ENCODE peak calls at places on chromosomes 3 and 15, in nine cellular contexts. One of them, this sample, is unnamed.

GRCh38 chr3:180888992-180889560 is 23.4 kb upstream of the FXR1 start:
- DNase-seq in stimulated activated CD4-positive, alpha-beta T cell treated with anti-CD3 and anti-CD28 coated beads, Interleukin-4, amount 100 ng/mL, for 24 hours: no peak
- DNase-seq in hypothalamus: no peak
- DNase-seq in GM03348: no peak
- DNase-seq in left cardiac atrium: no peak
- DNase-seq in astrocyte of the spinal cord: no peak
- DNase-seq in AG04450: no peak
- DNase-seq in T-cell: no peak
- DNase-seq in heart right ventricle: no peak
- DNase-seq in this sample: no peak

GRCh38 chr3:133127381-133127780 is 89.2 kb downstream of the TMEM108 start:
- DNase-seq in stimulated activated CD4-positive, alpha-beta T cell treated with anti-CD3 and anti-CD28 coated beads, Interleukin-4, amount 100 ng/mL, for 24 hours: no peak
- DNase-seq in hypothalamus: no peak
- DNase-seq in GM03348: no peak
- DNase-seq in left cardiac atrium: no peak
- DNase-seq in astrocyte of the spinal cord: no peak
- DNase-seq in AG04450: no peak
- DNase-seq in T-cell: no peak
- DNase-seq in heart right ventricle: no peak
- DNase-seq in this sample: no peak

GRCh38 chr3:66639794-66640356 is 139.1 kb upstream of the LRIG1 start:
- DNase-seq in stimulated activated CD4-positive, alpha-beta T cell treated with anti-CD3 and anti-CD28 coated beads, Interleukin-4, amount 100 ng/mL, for 24 hours: no peak
- DNase-seq in hypothalamus: no peak
- DNase-seq in GM03348: no peak
- DNase-seq in left cardiac atrium: no peak
- DNase-seq in astrocyte of the spinal cord: no peak
- DNase-seq in AG04450: no peak
- DNase-seq in T-cell: no peak
- DNase-seq in heart right ventricle: no peak
- DNase-seq in this sample: no peak

GRCh38 chr3:141959921-141960554 is 83.6 kb downstream of the ATP1B3 start:
- DNase-seq in stimulated activated CD4-positive, alpha-beta T cell treated with anti-CD3 and anti-CD28 coated beads, Interleukin-4, amount 100 ng/mL, for 24 hours: no peak
- DNase-seq in hypothalamus: no peak
- DNase-seq in GM03348: peak; percentile 52
- DNase-seq in left cardiac atrium: no peak
- DNase-seq in astrocyte of the spinal cord: peak; percentile 49
- DNase-seq in AG04450: no peak
- DNase-seq in T-cell: no peak
- DNase-seq in heart right ventricle: no peak
- DNase-seq in this sample: peak; percentile 30

GRCh38 chr15:75869446-75869845 is 26.2 kb downstream of the UBE2Q2 start:
- DNase-seq in stimulated activated CD4-positive, alpha-beta T cell treated with anti-CD3 and anti-CD28 coated beads, Interleukin-4, amount 100 ng/mL, for 24 hours: no peak
- DNase-seq in hypothalamus: no peak
- DNase-seq in GM03348: no peak
- DNase-seq in left cardiac atrium: no peak
- DNase-seq in astrocyte of the spinal cord: no peak
- DNase-seq in AG04450: no peak
- DNase-seq in T-cell: no peak
- DNase-seq in heart right ventricle: no peak
- DNase-seq in this sample: no peak

GRCh38 chr3:66938338-66938963 is 59.7 kb upstream of the KBTBD8 start:
- DNase-seq in stimulated activated CD4-positive, alpha-beta T cell treated with anti-CD3 and anti-CD28 coated beads, Interleukin-4, amount 100 ng/mL, for 24 hours: peak; percentile 28
- DNase-seq in hypothalamus: no peak
- DNase-seq in GM03348: peak; percentile 67
- DNase-seq in left cardiac atrium: no peak
- DNase-seq in astrocyte of the spinal cord: peak; percentile 64
- DNase-seq in AG04450: peak; percentile 24
- DNase-seq in T-cell: peak; percentile 6
- DNase-seq in heart right ventricle: peak; percentile 17
- DNase-seq in this sample: peak; percentile 70

GRCh38 chr3:22609139-22609538 is 594.0 kb upstream of the UBE2E2 start:
- DNase-seq in stimulated activated CD4-positive, alpha-beta T cell treated with anti-CD3 and anti-CD28 coated beads, Interleukin-4, amount 100 ng/mL, for 24 hours: no peak
- DNase-seq in hypothalamus: no peak
- DNase-seq in GM03348: peak; percentile 22
- DNase-seq in left cardiac atrium: no peak
- DNase-seq in astrocyte of the spinal cord: no peak
- DNase-seq in AG04450: no peak
- DNase-seq in T-cell: no peak
- DNase-seq in heart right ventricle: no peak
- DNase-seq in this sample: no peak

GRCh38 chr15:22845289-22845900 is 6.9 kb downstream of the NIPA2 start:
- DNase-seq in stimulated activated CD4-positive, alpha-beta T cell treated with anti-CD3 and anti-CD28 coated beads, Interleukin-4, amount 100 ng/mL, for 24 hours: no peak
- DNase-seq in hypothalamus: no peak
- DNase-seq in GM03348: no peak
- DNase-seq in left cardiac atrium: no peak
- DNase-seq in astrocyte of the spinal cord: peak; percentile 20
- DNase-seq in AG04450: no peak
- DNase-seq in T-cell: no peak
- DNase-seq in heart right ventricle: no peak
- DNase-seq in this sample: no peak

GRCh38 chr3:104628185-104628789 is 738.4 kb upstream of the ALCAM start:
- DNase-seq in stimulated activated CD4-positive, alpha-beta T cell treated with anti-CD3 and anti-CD28 coated beads, Interleukin-4, amount 100 ng/mL, for 24 hours: no peak
- DNase-seq in hypothalamus: no peak
- DNase-seq in GM03348: peak; percentile 70
- DNase-seq in left cardiac atrium: no peak
- DNase-seq in astrocyte of the spinal cord: peak; percentile 69
- DNase-seq in AG04450: peak; percentile 24
- DNase-seq in T-cell: no peak
- DNase-seq in heart right ventricle: no peak
- DNase-seq in this sample: peak; percentile 68

GRCh38 chr3:37691213-37691830 is 170.4 kb upstream of the CTDSPL start:
- DNase-seq in stimulated activated CD4-positive, alpha-beta T cell treated with anti-CD3 and anti-CD28 coated beads, Interleukin-4, amount 100 ng/mL, for 24 hours: no peak
- DNase-seq in hypothalamus: no peak
- DNase-seq in GM03348: no peak
- DNase-seq in left cardiac atrium: no peak
- DNase-seq in astrocyte of the spinal cord: no peak
- DNase-seq in AG04450: no peak
- DNase-seq in T-cell: no peak
- DNase-seq in heart right ventricle: no peak
- DNase-seq in this sample: no peak

GRCh38 chr15:31275331-31276262 is 51.0 kb upstream of the KLF13 start:
- DNase-seq in stimulated activated CD4-positive, alpha-beta T cell treated with anti-CD3 and anti-CD28 coated beads, Interleukin-4, amount 100 ng/mL, for 24 hours: peak; percentile 2
- DNase-seq in hypothalamus: no peak
- DNase-seq in GM03348: peak; percentile 5
- DNase-seq in left cardiac atrium: no peak
- DNase-seq in astrocyte of the spinal cord: no peak
- DNase-seq in AG04450: no peak
- DNase-seq in T-cell: no peak
- DNase-seq in heart right ventricle: peak; percentile 3
- DNase-seq in this sample: no peak

GRCh38 chr3:172524611-172525010 is 1.4 kb upstream of the TNFSF10 start:
- DNase-seq in stimulated activated CD4-positive, alpha-beta T cell treated with anti-CD3 and anti-CD28 coated beads, Interleukin-4, amount 100 ng/mL, for 24 hours: no peak
- DNase-seq in hypothalamus: no peak
- DNase-seq in GM03348: no peak
- DNase-seq in left cardiac atrium: no peak
- DNase-seq in astrocyte of the spinal cord: peak; percentile 50
- DNase-seq in AG04450: no peak
- DNase-seq in T-cell: no peak
- DNase-seq in heart right ventricle: no peak
- DNase-seq in this sample: no peak

GRCh38 chr15:40481671-40482070 is 10.9 kb downstream of the CHST14 start:
- DNase-seq in stimulated activated CD4-positive, alpha-beta T cell treated with anti-CD3 and anti-CD28 coated beads, Interleukin-4, amount 100 ng/mL, for 24 hours: no peak
- DNase-seq in hypothalamus: no peak
- DNase-seq in GM03348: no peak
- DNase-seq in left cardiac atrium: no peak
- DNase-seq in astrocyte of the spinal cord: no peak
- DNase-seq in AG04450: no peak
- DNase-seq in T-cell: no peak
- DNase-seq in heart right ventricle: no peak
- DNase-seq in this sample: no peak

GRCh38 chr3:53803816-53804545 is 42.2 kb downstream of the CHDH start:
- DNase-seq in stimulated activated CD4-positive, alpha-beta T cell treated with anti-CD3 and anti-CD28 coated beads, Interleukin-4, amount 100 ng/mL, for 24 hours: no peak
- DNase-seq in hypothalamus: no peak
- DNase-seq in GM03348: no peak
- DNase-seq in left cardiac atrium: no peak
- DNase-seq in astrocyte of the spinal cord: no peak
- DNase-seq in AG04450: no peak
- DNase-seq in T-cell: no peak
- DNase-seq in heart right ventricle: no peak
- DNase-seq in this sample: no peak

GRCh38 chr3:196968233-196969000 is at the start of gene PIGZ:
- DNase-seq in stimulated activated CD4-positive, alpha-beta T cell treated with anti-CD3 and anti-CD28 coated beads, Interleukin-4, amount 100 ng/mL, for 24 hours: peak; percentile 29
- DNase-seq in hypothalamus: no peak
- DNase-seq in GM03348: peak; percentile 89
- DNase-seq in left cardiac atrium: peak; percentile 53
- DNase-seq in astrocyte of the spinal cord: no peak
- DNase-seq in AG04450: no peak
- DNase-seq in T-cell: no peak
- DNase-seq in heart right ventricle: no peak
- DNase-seq in this sample: peak; percentile 48

GRCh38 chr3:66827726-66828125 is 170.4 kb upstream of the KBTBD8 start:
- DNase-seq in stimulated activated CD4-positive, alpha-beta T cell treated with anti-CD3 and anti-CD28 coated beads, Interleukin-4, amount 100 ng/mL, for 24 hours: no peak
- DNase-seq in hypothalamus: no peak
- DNase-seq in GM03348: no peak
- DNase-seq in left cardiac atrium: no peak
- DNase-seq in astrocyte of the spinal cord: no peak
- DNase-seq in AG04450: no peak
- DNase-seq in T-cell: no peak
- DNase-seq in heart right ventricle: no peak
- DNase-seq in this sample: no peak

GRCh38 chr15:28273468-28273867 is 48.5 kb downstream of the HERC2 start:
- DNase-seq in stimulated activated CD4-positive, alpha-beta T cell treated with anti-CD3 and anti-CD28 coated beads, Interleukin-4, amount 100 ng/mL, for 24 hours: no peak
- DNase-seq in hypothalamus: no peak
- DNase-seq in GM03348: no peak
- DNase-seq in left cardiac atrium: no peak
- DNase-seq in astrocyte of the spinal cord: peak; percentile 46
- DNase-seq in AG04450: no peak
- DNase-seq in T-cell: no peak
- DNase-seq in heart right ventricle: no peak
- DNase-seq in this sample: peak; percentile 66

GRCh38 chr3:195748661-195749060 is 27.9 kb downstream of the MUC20 start:
- DNase-seq in stimulated activated CD4-positive, alpha-beta T cell treated with anti-CD3 and anti-CD28 coated beads, Interleukin-4, amount 100 ng/mL, for 24 hours: no peak
- DNase-seq in hypothalamus: no peak
- DNase-seq in GM03348: no peak
- DNase-seq in left cardiac atrium: peak; percentile 14
- DNase-seq in astrocyte of the spinal cord: no peak
- DNase-seq in AG04450: no peak
- DNase-seq in T-cell: no peak
- DNase-seq in heart right ventricle: no peak
- DNase-seq in this sample: no peak

This sample was measured in lung microvascular endothelial cell.